ENCODE peak calls at places on chromosomes 11 and 22, in five cellular contexts. V is CD4-positive, CD25-positive, alpha-beta regulatory T cell; H is A673; M is colonic mucosa; P is WERI-Rb-1. A is an unnamed sample. For H3K36me3 and H3K27me3, the result is how much of the 10 kb centered on the place peaks cover.

GRCh38 chr11:17403977-17404759 is 15.7 kb upstream of the KCNJ11 start:
- DNase-seq in V (no peak), M (no peak), P (no peak), H (no peak), A (no peak)

GRCh38 chr11:118933486-118933885 is 7.8 kb upstream of the BCL9L start:
- DNase-seq in V (no peak), M (no peak), P (no peak), H (no peak), A (no peak)

GRCh38 chr11:13277719-13278619 is at the start of gene BMAL1:
- DNase-seq in V (no peak), P (peak), M (peak), H (peak), A (peak)

GRCh38 chr22:28978158-28978557 is 83.5 kb downstream of the C22orf31 start:
- DNase-seq in M (no peak), P (no peak), H (no peak), V (no peak), A (no peak)

GRCh38 chr11:72067266-72067665 is 13.1 kb downstream of the NUMA1 start:
- DNase-seq in P (no peak), M (no peak), H (no peak), V (no peak), A (no peak)

GRCh38 chr11:67288452-67289225 is 464 bp upstream of the ANKRD13D start:
- DNase-seq in V (peak), M (peak), H (peak), P (peak), A (peak)

GRCh38 chr11:119378851-119379465 is 2.5 kb downstream of the USP2 start:
- DNase-seq in P (peak), V (no peak), M (no peak), H (no peak), A (peak)

GRCh38 chr11:116931206-116931953 is 94.0 kb upstream of the APOA1 start:
- DNase-seq in P (no peak), V (no peak), H (peak), M (no peak), A (no peak)

GRCh38 chr11:109729761-109730160 is 307.8 kb downstream of the C11orf87 start:
- DNase-seq in M (peak), V (no peak), P (peak), H (no peak), A (no peak)

GRCh38 chr11:1390603-1391164 is 950 bp downstream of the BRSK2 start:
- DNase-seq in H (no peak), M (no peak), V (no peak), P (peak), A (peak)

GRCh38 chr22:47750086-47750485 is 987.6 kb downstream of the TBC1D22A start:
- DNase-seq in V (no peak), P (no peak), M (no peak), H (no peak), A (no peak)

GRCh38 chr11:111745719-111746504 is 20.3 kb downstream of the PPP2R1B start:
- DNase-seq in V (no peak), H (no peak), P (no peak), M (no peak), A (no peak)

GRCh38 chr22:19805821-19806212 is 45.2 kb downstream of the TBX1 start:
- DNase-seq in H (no peak), P (peak), M (no peak), V (no peak), A (peak)

GRCh38 chr11:123451183-123451907 is 21.3 kb downstream of the GRAMD1B start:
- DNase-seq in H (peak), P (no peak), M (no peak), V (no peak), A (no peak)

GRCh38 chr11:96365493-96365892 is 22.5 kb upstream of the MAML2 start:
- DNase-seq in H (no peak), V (no peak), P (no peak), M (no peak), A (no peak)

GRCh38 chr11:44726278-44727113 is at the start of gene TSPAN18:
- DNase-seq in H (peak), M (peak), V (peak), P (peak), A (peak)

GRCh38 chr22:28989912-28990311 is 71.7 kb downstream of the C22orf31 start:
- DNase-seq in V (no peak), H (no peak), P (no peak), M (no peak), A (peak)

GRCh38 chr11:1832181-1832988 is 2.4 kb upstream of the SYT8 start:
- DNase-seq in H (peak), V (peak), P (peak), M (peak), A (peak)

GRCh38 chr11:76803811-76804600 is 20.9 kb downstream of the TSKU start:
- DNase-seq in P (no peak), M (peak), V (no peak), H (no peak), A (peak)

GRCh38 chr22:47848384-47848920 is 1086.0 kb downstream of the TBC1D22A start:
- DNase-seq in P (no peak), V (no peak), M (no peak), H (no peak), A (no peak)

GRCh38 chr11:26753738-26754504 is 32.1 kb upstream of the SLC5A12 start:
- DNase-seq in H (peak), P (peak), M (peak), V (no peak), A (peak)

GRCh38 chr11:34600339-34601084 is 20.4 kb upstream of the EHF start:
- DNase-seq in P (no peak), M (peak), H (no peak), V (no peak), A (no peak)

GRCh38 chr11:15006139-15006759 is 34.1 kb upstream of the CALCA start:
- DNase-seq in P (no peak), M (no peak), V (peak), H (peak), A (peak)

GRCh38 chr11:35723493-35724284 is 61.1 kb downstream of the TRIM44 start:
- DNase-seq in M (no peak), P (no peak), H (peak), V (no peak), A (no peak)

GRCh38 chr11:13850256-13851010 is 112.1 kb upstream of the SPON1 start:
- DNase-seq in P (no peak), V (no peak), M (no peak), H (no peak), A (no peak)

GRCh38 chr11:67484847-67485311 is 2.1 kb downstream of the AIP start:
- DNase-seq in P (no peak), H (no peak), M (peak), V (peak), A (no peak)

GRCh38 chr11:68525930-68526329 is 65.4 kb downstream of the PPP6R3 start:
- DNase-seq in M (no peak), P (no peak), H (no peak), V (no peak), A (no peak)

GRCh38 chr11:121058941-121059340 is 35.0 kb downstream of the TBCEL start:
- DNase-seq in P (no peak), V (no peak), M (no peak), H (no peak), A (no peak)

GRCh38 chr11:97361812-97362378 is 972.1 kb downstream of the JRKL start:
- DNase-seq in H (peak), V (no peak), P (no peak), M (no peak), A (no peak)

DNA sequence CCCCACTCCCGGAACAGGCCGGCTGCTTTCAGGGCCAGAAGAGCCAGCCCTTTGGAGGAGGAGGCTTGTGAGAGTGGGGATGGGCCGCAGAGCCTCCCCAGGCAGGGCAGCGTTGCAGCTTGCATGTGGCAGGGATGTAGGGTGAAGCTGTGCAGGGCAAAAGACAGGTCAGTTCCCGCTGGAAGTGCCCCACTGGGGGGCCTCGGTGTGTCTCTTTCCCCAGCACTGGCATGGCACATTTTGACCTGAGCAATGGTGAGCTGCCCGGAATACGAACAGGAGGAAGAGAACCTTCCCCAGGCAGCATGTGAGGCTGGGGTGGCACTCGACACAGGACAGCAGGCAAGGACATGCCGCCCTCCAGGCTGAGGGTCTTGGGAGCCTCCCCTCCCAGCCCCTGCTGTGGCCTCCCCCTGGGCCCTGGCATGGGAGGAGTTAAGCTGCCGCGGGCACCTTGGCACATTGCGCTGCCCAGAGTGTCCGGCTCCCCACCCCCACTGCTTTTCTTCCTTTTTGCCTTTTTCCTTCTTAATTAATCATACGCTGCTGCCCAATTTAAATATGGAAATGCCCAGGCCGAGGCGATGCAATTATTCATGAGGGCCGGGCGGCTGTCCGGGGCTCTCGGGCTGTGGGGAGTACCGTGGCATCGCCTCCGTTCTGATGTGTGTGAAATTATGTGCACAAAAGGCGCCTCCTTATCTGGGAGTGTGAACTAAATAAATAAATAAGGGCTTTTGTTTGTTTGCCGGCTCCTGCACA is 76.0 kb upstream of the WNT7B start:
- DNase-seq in V (no peak), P (no peak), M (peak), H (peak), A (peak)
- H3K36me3 ChIP-seq in V (under half), P (under half), M (under half), H (under half), A (under half)

GRCh38 chr11:69703711-69704507 is at the start of gene FGF19:
- DNase-seq in P (peak), V (no peak), M (no peak), H (no peak), A (peak)
- H3K27me3 ChIP-seq in P (under half), V (under half), M (under half), H (under half), A (under half)

GRCh38 chr11:11899401-11899800 is 57.6 kb downstream of the USP47 start:
- DNase-seq in M (no peak), V (no peak), P (no peak), H (no peak), A (peak)
- H3K36me3 ChIP-seq in M (under half), V (under half), P (under half), H (under half), A (under half)

DNA sequence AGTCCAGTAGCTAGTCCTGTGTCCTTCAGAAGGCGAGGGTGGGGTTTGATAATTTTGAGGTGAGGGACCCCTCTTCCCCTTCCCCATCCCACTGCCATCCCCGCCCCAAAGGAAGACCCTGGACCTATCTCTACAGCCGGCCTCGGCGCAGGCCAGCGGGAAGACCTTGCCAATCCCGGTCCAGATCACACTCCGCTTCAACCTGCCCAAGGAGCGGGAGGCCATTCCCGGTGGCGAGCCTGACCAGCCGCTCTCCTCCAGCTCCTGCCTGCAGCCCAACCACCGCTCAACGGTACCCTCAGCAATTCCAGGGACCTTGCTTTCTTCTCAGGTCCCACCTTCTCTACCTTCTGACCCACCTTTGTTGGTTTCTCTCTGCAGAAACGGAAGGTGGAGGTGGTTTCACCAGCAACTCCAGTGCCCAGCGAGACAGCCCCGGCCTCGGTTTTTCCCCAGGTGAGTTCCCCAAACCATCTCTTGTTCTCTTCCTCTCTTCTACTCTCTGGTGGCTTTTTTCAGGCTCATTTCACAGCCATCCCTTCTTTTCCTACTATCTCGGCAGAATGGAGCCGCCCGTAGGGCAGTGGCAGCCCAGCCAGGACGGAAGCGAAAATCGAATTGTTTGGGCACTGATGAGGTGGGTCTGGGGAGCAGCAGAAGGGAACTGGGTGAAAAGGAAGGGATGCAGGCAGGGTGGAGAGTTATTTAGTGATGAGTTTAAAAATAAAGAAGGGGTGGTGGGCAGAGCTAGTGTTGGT is 1.3 kb downstream of the KAT5 start:
- DNase-seq in V (no peak), H (no peak), M (no peak), P (no peak), A (no peak)
- H3K27me3 ChIP-seq in V (under half), H (under half), M (under half), P (under half), A (under half)

DNA sequence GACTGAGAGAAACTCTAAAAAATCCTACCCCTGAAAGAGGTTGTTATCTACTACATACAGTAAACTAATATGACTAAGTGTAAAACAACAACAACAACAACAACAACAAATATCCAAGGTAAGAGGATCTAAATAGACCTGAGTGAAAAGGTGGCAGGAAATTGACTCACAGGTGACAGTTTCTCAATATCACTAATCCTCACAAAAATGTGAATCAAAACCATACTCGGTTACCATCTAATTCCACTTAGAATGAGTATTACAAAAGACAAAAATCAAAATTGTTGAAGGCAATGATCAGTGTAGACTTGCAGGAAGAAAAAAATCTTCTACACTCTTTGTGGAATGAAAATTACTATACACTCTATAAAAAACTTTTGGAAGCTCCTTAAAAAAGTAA is 17.5 kb downstream of the RGL4 start:
- DNase-seq in V (no peak), H (no peak), M (no peak), P (no peak), A (no peak)
- H3K36me3 ChIP-seq in V (half or more), H (half or more), M (under half), P (half or more), A (under half)